ENCODE peak calls at places on chromosomes 2 and 18, in six cellular contexts. T is GM06990; E is activated T-cell treated with anti-CD3 and anti-CD28 coated beads, Interleukin-2, amount 50 U/mL, for 1 hour; M is Calu3; U is posterior vena cava; Y is fibroblast of the conjunctiva. R is an unnamed sample.

GRCh38 chr18:74540689-74541421 is 6.6 kb downstream of the CNDP1 start:
- DNase-seq in M (no peak), U (no peak), T (no peak), E (no peak), Y (no peak), R (no peak)

GRCh38 chr2:98564541-98565164 is 43.7 kb downstream of the COA5 start:
- DNase-seq in U (no peak), M (no peak), E (no peak), Y (no peak), T (no peak), R (no peak)

GRCh38 chr18:6837904-6838303 is 108.4 kb downstream of the ARHGAP28 start:
- DNase-seq in T (no peak), Y (no peak), U (no peak), M (no peak), E (no peak), R (no peak)

GRCh38 chr2:237181844-237182243 is 96.2 kb downstream of the COPS8 start:
- DNase-seq in T (no peak), Y (no peak), E (no peak), U (no peak), M (no peak), R (no peak)

GRCh38 chr2:110869472-110870446 is 137.4 kb downstream of the ACOXL start:
- DNase-seq in Y (no peak), U (no peak), M (peak; percentile 68), T (no peak), E (no peak), R (peak; percentile 5)

GRCh38 chr18:27695509-27695908 is 481.4 kb downstream of the CDH2 start:
- DNase-seq in U (no peak), Y (no peak), M (no peak), T (no peak), E (no peak), R (no peak)

GRCh38 chr2:10282621-10283105 is 20.0 kb upstream of the HPCAL1 start:
- DNase-seq in T (no peak), U (peak; percentile 42), Y (no peak), E (no peak), M (no peak), R (no peak)

GRCh38 chr2:226794751-226795171 is 4.9 kb downstream of the IRS1 start:
- DNase-seq in M (no peak), E (no peak), Y (peak; percentile 72), U (no peak), T (no peak), R (peak; percentile 81)

GRCh38 chr2:112314856-112315255 is 39.5 kb downstream of the ZC3H6 start:
- DNase-seq in Y (no peak), E (no peak), U (no peak), T (no peak), M (no peak), R (no peak)

GRCh38 chr2:33577084-33577483 is 22.0 kb downstream of the FAM98A start:
- DNase-seq in M (no peak), Y (no peak), E (no peak), T (no peak), U (peak; percentile 32), R (no peak)

R was measured in HT-29.